ENCODE peak calls at places on chromosomes 1 and 21, in ten cellular contexts. One of them, this sample, is unnamed.

GRCh38 chr1:66033781-66034180 is 241.1 kb downstream of the PDE4B start:
- DNase-seq in OCI-LY7: no peak
- DNase-seq in MM.1S: no peak
- DNase-seq in GM23248: no peak
- DNase-seq in GM23338: no peak
- DNase-seq in PC-3: no peak
- DNase-seq in Karpas-422: no peak
- DNase-seq in PC-9: no peak
- DNase-seq in SK-N-SH: no peak
- DNase-seq in hepatocyte: no peak
- DNase-seq in this sample: no peak

GRCh38 chr1:159421821-159422220 is 10.2 kb upstream of the OR10J4 start:
- DNase-seq in OCI-LY7: no peak
- DNase-seq in MM.1S: no peak
- DNase-seq in GM23248: no peak
- DNase-seq in GM23338: peak; percentile 67
- DNase-seq in PC-3: no peak
- DNase-seq in Karpas-422: no peak
- DNase-seq in PC-9: no peak
- DNase-seq in SK-N-SH: no peak
- DNase-seq in hepatocyte: no peak
- DNase-seq in this sample: no peak

GRCh38 chr1:101820080-101820479 is 176.6 kb downstream of the OLFM3 start:
- DNase-seq in OCI-LY7: peak; percentile 10
- DNase-seq in MM.1S: no peak
- DNase-seq in GM23248: peak; percentile 30
- DNase-seq in GM23338: peak; percentile 75
- DNase-seq in PC-3: peak; percentile 57
- DNase-seq in Karpas-422: peak; percentile 76
- DNase-seq in PC-9: no peak
- DNase-seq in SK-N-SH: peak; percentile 15
- DNase-seq in hepatocyte: peak; percentile 68
- DNase-seq in this sample: peak; percentile 16

GRCh38 chr1:20063861-20064292 is 6.1 kb upstream of the PLA2G5 start:
- DNase-seq in OCI-LY7: no peak
- DNase-seq in MM.1S: no peak
- DNase-seq in GM23248: peak; percentile 92
- DNase-seq in GM23338: no peak
- DNase-seq in PC-3: peak; percentile 88
- DNase-seq in Karpas-422: no peak
- DNase-seq in PC-9: no peak
- DNase-seq in SK-N-SH: no peak
- DNase-seq in hepatocyte: no peak
- DNase-seq in this sample: no peak

GRCh38 chr1:60564856-60565445 is 491.4 kb upstream of the C1orf87 start:
- DNase-seq in OCI-LY7: no peak
- DNase-seq in MM.1S: no peak
- DNase-seq in GM23248: no peak
- DNase-seq in GM23338: no peak
- DNase-seq in PC-3: no peak
- DNase-seq in Karpas-422: no peak
- DNase-seq in PC-9: no peak
- DNase-seq in SK-N-SH: no peak
- DNase-seq in hepatocyte: no peak
- DNase-seq in this sample: no peak

GRCh38 chr1:200888349-200888838 is 6.3 kb upstream of the INAVA start:
- DNase-seq in OCI-LY7: peak; percentile 43
- DNase-seq in MM.1S: peak; percentile 98
- DNase-seq in GM23248: no peak
- DNase-seq in GM23338: peak; percentile 33
- DNase-seq in PC-3: peak; percentile 53
- DNase-seq in Karpas-422: no peak
- DNase-seq in PC-9: no peak
- DNase-seq in SK-N-SH: no peak
- DNase-seq in hepatocyte: peak; percentile 8
- DNase-seq in this sample: no peak

GRCh38 chr1:30051777-30052176 is 671.6 kb downstream of the MATN1 start:
- DNase-seq in OCI-LY7: no peak
- DNase-seq in MM.1S: no peak
- DNase-seq in GM23248: no peak
- DNase-seq in GM23338: no peak
- DNase-seq in PC-3: no peak
- DNase-seq in Karpas-422: no peak
- DNase-seq in PC-9: no peak
- DNase-seq in SK-N-SH: no peak
- DNase-seq in hepatocyte: no peak
- DNase-seq in this sample: no peak

GRCh38 chr1:227317541-227318002 is 720 bp downstream of the CDC42BPA start:
- DNase-seq in OCI-LY7: no peak
- DNase-seq in MM.1S: peak; percentile 47
- DNase-seq in GM23248: peak; percentile 79
- DNase-seq in GM23338: peak; percentile 82
- DNase-seq in PC-3: peak; percentile 80
- DNase-seq in Karpas-422: no peak
- DNase-seq in PC-9: peak; percentile 49
- DNase-seq in SK-N-SH: peak; percentile 76
- DNase-seq in hepatocyte: peak; percentile 77
- DNase-seq in this sample: no peak

GRCh38 chr21:38056481-38056880 is 140.2 kb upstream of the KCNJ6 start:
- DNase-seq in OCI-LY7: no peak
- DNase-seq in MM.1S: no peak
- DNase-seq in GM23248: no peak
- DNase-seq in GM23338: no peak
- DNase-seq in PC-3: no peak
- DNase-seq in Karpas-422: no peak
- DNase-seq in PC-9: no peak
- DNase-seq in SK-N-SH: no peak
- DNase-seq in hepatocyte: no peak
- DNase-seq in this sample: no peak

GRCh38 chr1:151510957-151511635 is at the start of gene CGN:
- DNase-seq in OCI-LY7: peak; percentile 95
- DNase-seq in MM.1S: peak; percentile 96
- DNase-seq in GM23248: peak; percentile 73
- DNase-seq in GM23338: peak; percentile 98
- DNase-seq in PC-3: peak; percentile 95
- DNase-seq in Karpas-422: peak; percentile 93
- DNase-seq in PC-9: peak; percentile 89
- DNase-seq in SK-N-SH: peak; percentile 99
- DNase-seq in hepatocyte: peak; percentile 97
- DNase-seq in this sample: no peak

GRCh38 chr1:177174921-177175634 is 4.3 kb downstream of the BRINP2 start:
- DNase-seq in OCI-LY7: no peak
- DNase-seq in MM.1S: no peak
- DNase-seq in GM23248: no peak
- DNase-seq in GM23338: no peak
- DNase-seq in PC-3: no peak
- DNase-seq in Karpas-422: no peak
- DNase-seq in PC-9: no peak
- DNase-seq in SK-N-SH: no peak
- DNase-seq in hepatocyte: no peak
- DNase-seq in this sample: no peak

GRCh38 chr1:227544677-227545076 is 18.7 kb upstream of the ZNF678 start:
- DNase-seq in OCI-LY7: no peak
- DNase-seq in MM.1S: no peak
- DNase-seq in GM23248: no peak
- DNase-seq in GM23338: no peak
- DNase-seq in PC-3: no peak
- DNase-seq in Karpas-422: no peak
- DNase-seq in PC-9: no peak
- DNase-seq in SK-N-SH: no peak
- DNase-seq in hepatocyte: no peak
- DNase-seq in this sample: no peak

GRCh38 chr1:164369698-164370365 is 189.2 kb upstream of the PBX1 start:
- DNase-seq in OCI-LY7: no peak
- DNase-seq in MM.1S: no peak
- DNase-seq in GM23248: no peak
- DNase-seq in GM23338: no peak
- DNase-seq in PC-3: no peak
- DNase-seq in Karpas-422: no peak
- DNase-seq in PC-9: no peak
- DNase-seq in SK-N-SH: no peak
- DNase-seq in hepatocyte: no peak
- DNase-seq in this sample: no peak

GRCh38 chr1:121586369-121587229 is 401.8 kb downstream of the SRGAP2C start:
- DNase-seq in OCI-LY7: no peak
- DNase-seq in MM.1S: no peak
- DNase-seq in GM23248: no peak
- DNase-seq in GM23338: peak; percentile 57
- DNase-seq in PC-3: peak; percentile 65
- DNase-seq in Karpas-422: no peak
- DNase-seq in PC-9: peak; percentile 50
- DNase-seq in SK-N-SH: no peak
- DNase-seq in hepatocyte: peak; percentile 52
- DNase-seq in this sample: no peak

GRCh38 chr1:11193376-11193775 is 4.2 kb downstream of the ANGPTL7 start:
- DNase-seq in OCI-LY7: no peak
- DNase-seq in MM.1S: no peak
- DNase-seq in GM23248: no peak
- DNase-seq in GM23338: no peak
- DNase-seq in PC-3: no peak
- DNase-seq in Karpas-422: no peak
- DNase-seq in PC-9: no peak
- DNase-seq in SK-N-SH: no peak
- DNase-seq in hepatocyte: no peak
- DNase-seq in this sample: no peak

GRCh38 chr1:147570907-147571306 is 29.6 kb downstream of the BCL9 start:
- DNase-seq in OCI-LY7: no peak
- DNase-seq in MM.1S: no peak
- DNase-seq in GM23248: no peak
- DNase-seq in GM23338: no peak
- DNase-seq in PC-3: no peak
- DNase-seq in Karpas-422: no peak
- DNase-seq in PC-9: no peak
- DNase-seq in SK-N-SH: no peak
- DNase-seq in hepatocyte: no peak
- DNase-seq in this sample: no peak
- H3K9me2 ChIP-seq in OCI-LY7: no peaks in the 10 kb centered on the region
- H3K9me2 ChIP-seq in MM.1S: no peaks in the 10 kb centered on the region
- H3K9me2 ChIP-seq in GM23248: no peaks in the 10 kb centered on the region
- H3K9me2 ChIP-seq in GM23338: no peaks in the 10 kb centered on the region
- H3K9me2 ChIP-seq in PC-3: no peaks in the 10 kb centered on the region
- H3K9me2 ChIP-seq in Karpas-422: no peaks in the 10 kb centered on the region
- H3K9me2 ChIP-seq in PC-9: no peaks in the 10 kb centered on the region
- H3K9me2 ChIP-seq in SK-N-SH: no peaks in the 10 kb centered on the region
- H3K9me2 ChIP-seq in hepatocyte: no peaks in the 10 kb centered on the region
- H3K9me2 ChIP-seq in this sample: no peaks in the 10 kb centered on the region

DNA sequence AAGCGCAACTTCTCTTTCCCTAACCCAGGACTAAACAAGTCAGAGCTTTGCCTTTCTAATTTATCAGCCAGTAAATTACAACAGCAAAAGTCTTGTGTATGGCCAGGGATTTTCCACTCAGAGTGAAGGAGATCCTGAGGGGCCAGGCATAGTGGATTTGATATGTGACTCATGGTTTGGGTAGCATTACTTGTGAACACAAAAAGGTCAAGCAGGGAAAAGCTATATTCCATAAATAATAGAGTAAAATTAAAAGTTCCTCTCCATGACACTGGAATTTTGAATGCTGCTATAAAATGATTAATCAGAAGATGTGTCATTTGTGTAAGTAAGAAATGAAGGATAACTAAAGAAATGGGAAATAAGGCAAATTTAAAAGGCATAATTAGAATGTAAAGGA is 284.8 kb downstream of the HLX start:
- DNase-seq in OCI-LY7: no peak
- DNase-seq in MM.1S: no peak
- DNase-seq in GM23248: peak; percentile 50
- DNase-seq in GM23338: no peak
- DNase-seq in PC-3: peak; percentile 45
- DNase-seq in Karpas-422: no peak
- DNase-seq in PC-9: no peak
- DNase-seq in SK-N-SH: no peak
- DNase-seq in hepatocyte: no peak
- DNase-seq in this sample: no peak
- H3K9me2 ChIP-seq in OCI-LY7: no peaks in the 10 kb centered on the region
- H3K9me2 ChIP-seq in MM.1S: no peaks in the 10 kb centered on the region
- H3K9me2 ChIP-seq in GM23248: no peaks in the 10 kb centered on the region
- H3K9me2 ChIP-seq in GM23338: peaks cover 8% of the 10 kb centered on the region
- H3K9me2 ChIP-seq in PC-3: no peaks in the 10 kb centered on the region
- H3K9me2 ChIP-seq in Karpas-422: peaks cover 5% of the 10 kb centered on the region
- H3K9me2 ChIP-seq in PC-9: no peaks in the 10 kb centered on the region
- H3K9me2 ChIP-seq in SK-N-SH: no peaks in the 10 kb centered on the region
- H3K9me2 ChIP-seq in hepatocyte: no peaks in the 10 kb centered on the region
- H3K9me2 ChIP-seq in this sample: no peaks in the 10 kb centered on the region

GRCh38 chr1:15727424-15727823 is 8.6 kb upstream of the SLC25A34 start:
- DNase-seq in OCI-LY7: no peak
- DNase-seq in MM.1S: no peak
- DNase-seq in GM23248: no peak
- DNase-seq in GM23338: no peak
- DNase-seq in PC-3: no peak
- DNase-seq in Karpas-422: no peak
- DNase-seq in PC-9: no peak
- DNase-seq in SK-N-SH: no peak
- DNase-seq in hepatocyte: no peak
- DNase-seq in this sample: no peak
- H3K9me2 ChIP-seq in OCI-LY7: no peaks in the 10 kb centered on the region
- H3K9me2 ChIP-seq in MM.1S: no peaks in the 10 kb centered on the region
- H3K9me2 ChIP-seq in GM23248: no peaks in the 10 kb centered on the region
- H3K9me2 ChIP-seq in GM23338: no peaks in the 10 kb centered on the region
- H3K9me2 ChIP-seq in PC-3: no peaks in the 10 kb centered on the region
- H3K9me2 ChIP-seq in Karpas-422: no peaks in the 10 kb centered on the region
- H3K9me2 ChIP-seq in PC-9: no peaks in the 10 kb centered on the region
- H3K9me2 ChIP-seq in SK-N-SH: no peaks in the 10 kb centered on the region
- H3K9me2 ChIP-seq in hepatocyte: no peaks in the 10 kb centered on the region
- H3K9me2 ChIP-seq in this sample: no peaks in the 10 kb centered on the region

GRCh38 chr1:236800623-236801022 is 5.5 kb downstream of the MTR start:
- DNase-seq in OCI-LY7: no peak
- DNase-seq in MM.1S: no peak
- DNase-seq in GM23248: no peak
- DNase-seq in GM23338: no peak
- DNase-seq in PC-3: no peak
- DNase-seq in Karpas-422: no peak
- DNase-seq in PC-9: no peak
- DNase-seq in SK-N-SH: no peak
- DNase-seq in hepatocyte: no peak
- DNase-seq in this sample: no peak

GRCh38 chr1:236800002-236800620 is 5.0 kb downstream of the MTR start:
- DNase-seq in OCI-LY7: no peak
- DNase-seq in MM.1S: no peak
- DNase-seq in GM23248: peak; percentile 57
- DNase-seq in GM23338: no peak
- DNase-seq in PC-3: no peak
- DNase-seq in Karpas-422: no peak
- DNase-seq in PC-9: no peak
- DNase-seq in SK-N-SH: no peak
- DNase-seq in hepatocyte: no peak
- DNase-seq in this sample: no peak

GRCh38 chr1:236806634-236807033 is 11.5 kb downstream of the MTR start:
- DNase-seq in OCI-LY7: no peak
- DNase-seq in MM.1S: no peak
- DNase-seq in GM23248: no peak
- DNase-seq in GM23338: no peak
- DNase-seq in PC-3: no peak
- DNase-seq in Karpas-422: no peak
- DNase-seq in PC-9: no peak
- DNase-seq in SK-N-SH: no peak
- DNase-seq in hepatocyte: no peak
- DNase-seq in this sample: no peak

GRCh38 chr1:236799001-236799400 is 3.9 kb downstream of the MTR start:
- DNase-seq in OCI-LY7: no peak
- DNase-seq in MM.1S: no peak
- DNase-seq in GM23248: no peak
- DNase-seq in GM23338: no peak
- DNase-seq in PC-3: no peak
- DNase-seq in Karpas-422: no peak
- DNase-seq in PC-9: no peak
- DNase-seq in SK-N-SH: no peak
- DNase-seq in hepatocyte: no peak
- DNase-seq in this sample: no peak

GRCh38 chr1:236802264-236802663 is 7.2 kb downstream of the MTR start:
- DNase-seq in OCI-LY7: no peak
- DNase-seq in MM.1S: no peak
- DNase-seq in GM23248: no peak
- DNase-seq in GM23338: no peak
- DNase-seq in PC-3: no peak
- DNase-seq in Karpas-422: peak; percentile 31
- DNase-seq in PC-9: no peak
- DNase-seq in SK-N-SH: no peak
- DNase-seq in hepatocyte: no peak
- DNase-seq in this sample: no peak
- H3K9me2 ChIP-seq in OCI-LY7: no peaks in the 10 kb centered on the region
- H3K9me2 ChIP-seq in MM.1S: no peaks in the 10 kb centered on the region
- H3K9me2 ChIP-seq in GM23248: no peaks in the 10 kb centered on the region
- H3K9me2 ChIP-seq in GM23338: no peaks in the 10 kb centered on the region
- H3K9me2 ChIP-seq in PC-3: no peaks in the 10 kb centered on the region
- H3K9me2 ChIP-seq in Karpas-422: no peaks in the 10 kb centered on the region
- H3K9me2 ChIP-seq in PC-9: no peaks in the 10 kb centered on the region
- H3K9me2 ChIP-seq in SK-N-SH: no peaks in the 10 kb centered on the region
- H3K9me2 ChIP-seq in hepatocyte: no peaks in the 10 kb centered on the region
- H3K9me2 ChIP-seq in this sample: no peaks in the 10 kb centered on the region

This sample was measured in HCT116.